ENCODE peak calls at places on chromosomes 12 and 14, in five cellular contexts. P is neural progenitor cell, J is HCT116, M is lung, I is heart left ventricle. G is an unnamed sample.

GRCh38 chr14:72715215-72715909 is 178.5 kb downstream of the DPF3 start:
- DNase-seq in P (peak; percentile 18), J (no peak), M (no peak), I (no peak), G (no peak)

GRCh38 chr14:24861083-24861630 is 188.8 kb downstream of the STXBP6 start:
- DNase-seq in P (no peak), J (no peak), M (no peak), I (no peak), G (peak; percentile 19)

GRCh38 chr12:54853933-54854538 is at the start of gene MUCL1:
- DNase-seq in P (peak; percentile 76), J (peak; percentile 62), M (peak; percentile 61), I (no peak), G (peak; percentile 74)

GRCh38 chr12:2794261-2794735 is 472 bp upstream of the FKBP4 start:
- DNase-seq in P (no peak), J (no peak), M (no peak), I (peak; percentile 73), G (peak; percentile 55)

GRCh38 chr12:124923906-124924734 is 9.7 kb upstream of the UBC start:
- DNase-seq in P (peak; percentile 65), J (no peak), M (no peak), I (no peak), G (no peak)

GRCh38 chr14:93103392-93104080 is 12.2 kb downstream of the ITPK1 start:
- DNase-seq in P (no peak), J (no peak), M (peak; percentile 51), I (no peak), G (peak; percentile 54)

GRCh38 chr12:3489057-3489456 is 1.9 kb upstream of the PRMT8 start:
- DNase-seq in P (no peak), J (no peak), M (no peak), I (no peak), G (peak; percentile 71)

GRCh38 chr14:23578560-23579310 is at the start of gene JPH4:
- DNase-seq in P (peak; percentile 79), J (no peak), M (no peak), I (no peak), G (no peak)

GRCh38 chr12:23221066-23221465 is 596.1 kb downstream of the ETNK1 start:
- DNase-seq in P (peak; percentile 44), J (no peak), M (no peak), I (no peak), G (peak; percentile 5)

GRCh38 chr12:109744991-109745942 is 31.6 kb downstream of the FAM222A start:
- DNase-seq in P (no peak), J (no peak), M (no peak), I (no peak), G (no peak)

GRCh38 chr14:74348241-74348734 is at the start of gene VRTN:
- DNase-seq in P (no peak), J (no peak), M (no peak), I (no peak), G (no peak)

GRCh38 chr12:117494833-117495714 is 133.6 kb upstream of the NOS1 start:
- DNase-seq in P (peak; percentile 13), J (no peak), M (no peak), I (no peak), G (no peak)

GRCh38 chr12:122094735-122095561 is 16.4 kb downstream of the MLXIP start:
- DNase-seq in P (no peak), J (no peak), M (no peak), I (no peak), G (no peak)

GRCh38 chr12:1527789-1528188 is 66.6 kb downstream of the FBXL14 start:
- DNase-seq in P (no peak), J (no peak), M (no peak), I (no peak), G (no peak)

GRCh38 chr14:99231850-99232401 is 40.1 kb downstream of the BCL11B start:
- DNase-seq in P (peak; percentile 85), J (peak; percentile 15), M (no peak), I (no peak), G (no peak)

GRCh38 chr14:70785556-70785955 is 23.8 kb downstream of the MAP3K9 start:
- DNase-seq in P (no peak), J (no peak), M (no peak), I (no peak), G (peak; percentile 73)

GRCh38 chr14:99564256-99564902 is 39.6 kb downstream of the CCDC85C start:
- DNase-seq in P (no peak), J (no peak), M (no peak), I (no peak), G (no peak)

GRCh38 chr14:64831419-64831818 is 48.3 kb downstream of the SPTB start:
- DNase-seq in P (no peak), J (no peak), M (no peak), I (no peak), G (no peak)

GRCh38 chr14:68193970-68194634 is 374.5 kb downstream of the RAD51B start:
- DNase-seq in P (no peak), J (no peak), M (no peak), I (no peak), G (no peak)

GRCh38 chr14:68191567-68192321 is 372.2 kb downstream of the RAD51B start:
- DNase-seq in P (no peak), J (peak; percentile 22), M (peak; percentile 34), I (no peak), G (peak; percentile 34)

GRCh38 chr14:68198713-68199464 is 379.3 kb downstream of the RAD51B start:
- DNase-seq in P (no peak), J (no peak), M (no peak), I (no peak), G (no peak)

GRCh38 chr14:68192935-68193334 is 373.4 kb downstream of the RAD51B start:
- DNase-seq in P (no peak), J (no peak), M (no peak), I (no peak), G (no peak)

GRCh38 chr14:68195126-68195525 is 375.5 kb downstream of the RAD51B start:
- DNase-seq in P (no peak), J (no peak), M (no peak), I (no peak), G (no peak)
- H3K27ac ChIP-seq in P (no peak overlapping the region), J (peak overlapping the region; percentile 85), M (no peak overlapping the region), I (no peak overlapping the region), G (no peak overlapping the region)

GRCh38 chr14:95515080-95515489 is 1.4 kb downstream of the SYNE3 start:
- DNase-seq in P (peak; percentile 58), J (no peak), M (no peak), I (peak; percentile 74), G (no peak)

GRCh38 chr14:95516554-95517209 is at the start of gene SYNE3:
- DNase-seq in P (peak; percentile 66), J (no peak), M (no peak), I (peak; percentile 88), G (peak; percentile 68)

GRCh38 chr14:95518045-95518751 is 1.7 kb upstream of the SYNE3 start:
- DNase-seq in P (no peak), J (no peak), M (no peak), I (no peak), G (no peak)

GRCh38 chr14:95514131-95515079 is 2.0 kb downstream of the SYNE3 start:
- DNase-seq in P (no peak), J (no peak), M (no peak), I (no peak), G (no peak)

GRCh38 chr14:95515523-95516517 is 630 bp downstream of the SYNE3 start:
- DNase-seq in P (peak; percentile 82), J (no peak), M (no peak), I (peak; percentile 90), G (no peak)
- TF ChIP-seq CTCF in P (peak; percentile 53), J (no peak), M (peak; percentile 29), I (peak; percentile 49), G (peak; percentile 41)

DNA sequence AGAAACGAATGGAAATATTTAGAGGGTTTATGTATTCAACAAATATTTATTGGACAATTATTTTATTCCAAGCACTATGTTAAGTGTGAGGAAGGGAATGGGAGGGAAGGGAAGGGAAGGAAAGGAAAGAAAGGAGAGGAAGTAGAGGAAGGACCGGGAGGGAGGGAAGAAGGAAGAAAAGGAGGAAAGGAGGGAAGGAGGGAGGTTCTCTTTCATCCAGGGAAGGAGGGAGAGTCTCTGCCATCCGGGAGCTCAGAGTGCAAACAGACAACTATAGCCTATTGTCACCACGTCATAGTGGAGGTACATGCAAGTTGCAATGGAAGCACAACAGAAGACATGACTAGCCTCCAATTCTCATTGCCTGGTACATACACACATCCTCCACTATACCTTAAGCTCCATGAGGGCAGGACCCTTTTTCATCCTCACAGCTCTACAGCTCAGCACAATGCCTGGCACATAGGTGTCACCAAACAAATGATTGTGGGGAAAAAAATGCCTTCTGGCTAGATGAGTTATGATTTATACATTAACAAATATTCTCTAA is 48.1 kb downstream of the DAD1 start:
- DNase-seq in P (no peak), J (no peak), M (no peak), I (no peak), G (no peak)
- H3K27ac ChIP-seq in P (no peak overlapping the region), J (no peak overlapping the region), M (no peak overlapping the region), I (no peak overlapping the region), G (no peak overlapping the region)

DNA sequence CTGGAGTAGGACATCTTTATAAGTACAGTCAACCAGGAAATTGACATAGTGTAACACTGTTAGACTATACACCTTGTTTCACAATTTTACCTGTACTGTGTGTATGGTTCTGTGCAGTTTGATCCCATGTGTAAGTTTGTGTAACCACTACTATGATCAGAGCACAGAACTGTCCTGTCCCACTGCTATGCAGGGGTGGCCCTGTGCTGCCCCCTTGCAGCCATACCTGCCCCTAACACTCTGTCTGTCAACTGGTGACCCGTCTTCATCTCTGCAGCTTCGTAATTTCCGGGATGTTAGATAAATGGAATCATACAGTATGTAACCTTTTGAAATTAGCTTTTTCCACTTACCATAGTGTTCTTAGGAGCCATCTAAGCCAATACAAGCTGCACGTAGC is 58.7 kb upstream of the RD3L start:
- DNase-seq in P (peak; percentile 48), J (peak; percentile 12), M (no peak), I (no peak), G (no peak)
- TF ChIP-seq CTCF in P (peak; percentile 63), J (peak; percentile 33), M (no peak), I (peak; percentile 36), G (no peak)

GRCh38 chr14:76882646-76883045 is 56.4 kb downstream of the LRRC74A start:
- DNase-seq in P (no peak), J (no peak), M (no peak), I (no peak), G (no peak)

GRCh38 chr14:76884394-76884793 is 58.2 kb downstream of the LRRC74A start:
- DNase-seq in P (no peak), J (no peak), M (no peak), I (no peak), G (no peak)

GRCh38 chr14:76884853-76885276 is 58.7 kb downstream of the LRRC74A start:
- DNase-seq in P (no peak), J (no peak), M (no peak), I (peak; percentile 83), G (no peak)

GRCh38 chr14:76880432-76880831 is 54.2 kb downstream of the LRRC74A start:
- DNase-seq in P (no peak), J (no peak), M (no peak), I (no peak), G (no peak)

GRCh38 chr14:76883437-76883836 is 57.2 kb downstream of the LRRC74A start:
- DNase-seq in P (no peak), J (no peak), M (no peak), I (no peak), G (no peak)
- H3K27ac ChIP-seq in P (no peak overlapping the region), J (no peak overlapping the region), M (no peak overlapping the region), I (no peak overlapping the region), G (no peak overlapping the region)

GRCh38 chr14:97571861-97572555 is 774.8 kb downstream of the VRK1 start:
- DNase-seq in P (no peak), J (no peak), M (no peak), I (no peak), G (no peak)
- TF ChIP-seq CTCF in P (no peak), J (no peak), M (no peak), I (no peak), G (no peak)

G was measured in RWPE1.